ENCODE peak calls at places on chromosome 2, in five cellular contexts. One of them, this sample, is unnamed.

GRCh38 chr2:96239745-96240264 is 26.0 kb downstream of the TMEM127 start:
- DNase-seq in AG09309: no peak
- DNase-seq in brain microvascular endothelial cell: no peak
- DNase-seq in coronary artery: no peak
- DNase-seq in K562: no peak
- DNase-seq in this sample: no peak

GRCh38 chr2:101341901-101342624 is 33.6 kb upstream of the RNF149 start:
- DNase-seq in AG09309: no peak
- DNase-seq in brain microvascular endothelial cell: peak; percentile 79
- DNase-seq in coronary artery: no peak
- DNase-seq in K562: peak; percentile 70
- DNase-seq in this sample: peak; percentile 60

GRCh38 chr2:61471905-61472805 is 1.3 kb upstream of the USP34 start:
- DNase-seq in coronary artery: peak; percentile 14
- DNase-seq in brain microvascular endothelial cell: peak; percentile 18
- DNase-seq in AG09309: no peak
- DNase-seq in K562: peak; percentile 14
- DNase-seq in this sample: no peak

GRCh38 chr2:12819098-12819465 is 102.3 kb downstream of the TRIB2 start:
- DNase-seq in K562: no peak
- DNase-seq in brain microvascular endothelial cell: peak; percentile 99
- DNase-seq in coronary artery: peak; percentile 91
- DNase-seq in AG09309: peak; percentile 99
- DNase-seq in this sample: peak; percentile 97

GRCh38 chr2:158214431-158214830 is 112.8 kb downstream of the UPP2 start:
- DNase-seq in coronary artery: no peak
- DNase-seq in brain microvascular endothelial cell: peak; percentile 42
- DNase-seq in AG09309: no peak
- DNase-seq in K562: peak; percentile 39
- DNase-seq in this sample: no peak

GRCh38 chr2:42794271-42795046 is 2.1 kb upstream of the HAAO start:
- DNase-seq in coronary artery: no peak
- DNase-seq in brain microvascular endothelial cell: peak; percentile 14
- DNase-seq in AG09309: no peak
- DNase-seq in K562: peak; percentile 59
- DNase-seq in this sample: no peak

GRCh38 chr2:9752441-9753275 is 90.6 kb upstream of the TAF1B start:
- DNase-seq in brain microvascular endothelial cell: peak; percentile 41
- DNase-seq in coronary artery: no peak
- DNase-seq in AG09309: no peak
- DNase-seq in K562: peak; percentile 48
- DNase-seq in this sample: no peak

GRCh38 chr2:44582363-44583008 is 220.7 kb downstream of the CAMKMT start:
- DNase-seq in K562: no peak
- DNase-seq in brain microvascular endothelial cell: no peak
- DNase-seq in coronary artery: no peak
- DNase-seq in AG09309: peak; percentile 38
- DNase-seq in this sample: no peak

GRCh38 chr2:160379399-160379798 is 114.2 kb downstream of the RBMS1 start:
- DNase-seq in coronary artery: no peak
- DNase-seq in AG09309: peak; percentile 94
- DNase-seq in brain microvascular endothelial cell: peak; percentile 73
- DNase-seq in K562: no peak
- DNase-seq in this sample: peak; percentile 89
- H3K4me3 ChIP-seq in coronary artery: peak overlapping the region; percentile 31
- H3K4me3 ChIP-seq in AG09309: no peak overlapping the region
- H3K4me3 ChIP-seq in brain microvascular endothelial cell: no peak overlapping the region
- H3K4me3 ChIP-seq in K562: no peak overlapping the region
- H3K4me3 ChIP-seq in this sample: no peak overlapping the region

GRCh38 chr2:177767768-177768167 is 304.8 kb downstream of the PDE11A start:
- DNase-seq in coronary artery: no peak
- DNase-seq in AG09309: no peak
- DNase-seq in K562: no peak
- DNase-seq in brain microvascular endothelial cell: no peak
- DNase-seq in this sample: no peak
- TF ChIP-seq CTCF in coronary artery: no peak
- TF ChIP-seq CTCF in AG09309: no peak
- TF ChIP-seq CTCF in K562: peak; percentile 26
- TF ChIP-seq CTCF in brain microvascular endothelial cell: no peak
- TF ChIP-seq CTCF in this sample: no peak

GRCh38 chr2:88831792-88832248 is 140.3 kb downstream of the RPIA start:
- DNase-seq in brain microvascular endothelial cell: peak; percentile 32
- DNase-seq in K562: peak; percentile 62
- DNase-seq in coronary artery: no peak
- DNase-seq in AG09309: no peak
- DNase-seq in this sample: no peak
- H3K4me3 ChIP-seq in brain microvascular endothelial cell: no peak overlapping the region
- H3K4me3 ChIP-seq in K562: no peak overlapping the region
- H3K4me3 ChIP-seq in coronary artery: no peak overlapping the region
- H3K4me3 ChIP-seq in AG09309: no peak overlapping the region
- H3K4me3 ChIP-seq in this sample: no peak overlapping the region

GRCh38 chr2:20093263-20094141 is 42.1 kb upstream of the LAPTM4A start:
- DNase-seq in brain microvascular endothelial cell: peak; percentile 62
- DNase-seq in coronary artery: no peak
- DNase-seq in K562: peak; percentile 57
- DNase-seq in AG09309: peak; percentile 39
- DNase-seq in this sample: peak; percentile 73
- TF ChIP-seq CTCF in brain microvascular endothelial cell: peak; percentile 89
- TF ChIP-seq CTCF in coronary artery: peak; percentile 17
- TF ChIP-seq CTCF in K562: peak; percentile 73
- TF ChIP-seq CTCF in AG09309: peak; percentile 83
- TF ChIP-seq CTCF in this sample: peak; percentile 74

DNA sequence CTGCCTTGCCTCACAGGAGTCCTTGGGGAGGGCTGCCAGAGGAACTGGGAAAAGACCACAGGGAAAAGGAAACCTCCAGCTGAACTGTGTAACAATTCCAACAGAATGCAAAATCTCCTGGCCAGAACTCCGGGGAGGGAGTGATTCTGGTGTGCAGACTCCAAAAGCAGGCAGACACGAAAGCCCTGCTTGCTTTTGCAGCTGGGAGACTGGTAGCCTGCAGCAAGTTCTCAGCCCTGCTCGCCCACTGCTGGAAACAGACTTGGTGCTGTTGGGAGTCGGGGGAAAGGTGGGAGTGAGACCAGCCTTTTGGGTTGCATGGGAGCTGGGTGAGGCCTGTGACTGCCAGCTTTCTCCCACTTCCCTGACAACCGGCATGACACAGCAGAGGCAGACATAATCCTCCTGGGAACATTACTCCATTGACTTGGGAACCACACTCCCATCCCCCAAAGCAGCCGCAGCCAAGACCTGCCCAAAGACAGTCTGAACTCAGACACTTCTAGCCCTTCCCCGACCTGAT is 26.0 kb upstream of the NMI start:
- DNase-seq in AG09309: no peak
- DNase-seq in K562: no peak
- DNase-seq in coronary artery: no peak
- DNase-seq in brain microvascular endothelial cell: peak; percentile 38
- DNase-seq in this sample: no peak
- H3K4me3 ChIP-seq in AG09309: peak overlapping the region; percentile 3
- H3K4me3 ChIP-seq in K562: no peak overlapping the region
- H3K4me3 ChIP-seq in coronary artery: peak overlapping the region; percentile 61
- H3K4me3 ChIP-seq in brain microvascular endothelial cell: no peak overlapping the region
- H3K4me3 ChIP-seq in this sample: no peak overlapping the region

DNA sequence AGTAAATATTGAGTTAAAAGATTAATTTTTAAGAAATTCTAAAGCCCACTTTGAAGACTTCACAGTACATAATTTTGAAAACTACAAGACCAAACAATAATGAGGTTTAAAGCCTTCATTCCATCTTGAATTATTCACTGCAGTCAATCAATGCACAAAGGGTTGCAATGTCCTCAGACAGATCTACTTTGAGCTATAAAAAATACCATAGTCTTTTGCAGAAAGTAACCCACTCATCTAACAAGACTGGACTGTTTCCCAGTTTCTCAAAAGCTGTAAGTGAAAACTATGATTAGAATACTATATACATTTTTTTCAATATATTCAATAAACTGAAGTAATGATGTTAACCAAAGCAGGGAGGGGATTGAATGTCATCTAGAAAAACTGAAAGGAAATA is 10.2 kb upstream of the RBM43 start:
- DNase-seq in brain microvascular endothelial cell: no peak
- DNase-seq in K562: no peak
- DNase-seq in coronary artery: no peak
- DNase-seq in AG09309: no peak
- DNase-seq in this sample: no peak
- TF ChIP-seq CTCF in brain microvascular endothelial cell: no peak
- TF ChIP-seq CTCF in K562: no peak
- TF ChIP-seq CTCF in coronary artery: no peak
- TF ChIP-seq CTCF in AG09309: no peak
- TF ChIP-seq CTCF in this sample: no peak

GRCh38 chr2:134581877-134582546 is 136.8 kb downstream of the TMEM163 start:
- DNase-seq in AG09309: no peak
- DNase-seq in coronary artery: no peak
- DNase-seq in K562: no peak
- DNase-seq in brain microvascular endothelial cell: no peak
- DNase-seq in this sample: no peak

GRCh38 chr2:134586289-134586980 is 132.4 kb downstream of the TMEM163 start:
- DNase-seq in brain microvascular endothelial cell: no peak
- DNase-seq in K562: no peak
- DNase-seq in AG09309: no peak
- DNase-seq in coronary artery: no peak
- DNase-seq in this sample: no peak

GRCh38 chr2:134583462-134583861 is 135.3 kb downstream of the TMEM163 start:
- DNase-seq in AG09309: no peak
- DNase-seq in K562: no peak
- DNase-seq in brain microvascular endothelial cell: no peak
- DNase-seq in coronary artery: no peak
- DNase-seq in this sample: no peak

GRCh38 chr2:134583997-134584520 is 134.7 kb downstream of the TMEM163 start:
- DNase-seq in AG09309: no peak
- DNase-seq in K562: no peak
- DNase-seq in coronary artery: no peak
- DNase-seq in brain microvascular endothelial cell: no peak
- DNase-seq in this sample: no peak

DNA sequence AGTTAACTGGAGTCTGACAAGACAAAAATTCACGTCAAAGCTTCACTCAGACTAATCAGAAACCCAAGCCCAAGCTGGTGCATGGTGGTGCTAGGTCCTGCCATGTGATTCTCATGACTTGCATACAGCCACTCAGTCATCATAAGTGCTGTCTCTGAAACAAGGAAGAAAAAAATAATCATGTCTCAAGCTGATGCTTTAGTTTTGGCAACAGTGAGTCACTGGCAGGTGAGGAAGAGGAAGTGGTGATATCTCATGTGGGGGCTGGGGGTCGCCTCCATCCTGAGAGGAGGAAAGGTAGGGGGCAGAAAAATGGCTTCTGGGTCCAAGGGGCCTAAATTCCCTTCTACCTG is 136.3 kb downstream of the TMEM163 start:
- DNase-seq in AG09309: no peak
- DNase-seq in K562: no peak
- DNase-seq in brain microvascular endothelial cell: no peak
- DNase-seq in coronary artery: no peak
- DNase-seq in this sample: no peak
- H3K4me3 ChIP-seq in AG09309: no peak overlapping the region
- H3K4me3 ChIP-seq in K562: no peak overlapping the region
- H3K4me3 ChIP-seq in brain microvascular endothelial cell: no peak overlapping the region
- H3K4me3 ChIP-seq in coronary artery: no peak overlapping the region
- H3K4me3 ChIP-seq in this sample: no peak overlapping the region

GRCh38 chr2:37026050-37026449 is 58.1 kb downstream of the HEATR5B start:
- DNase-seq in K562: peak; percentile 38
- DNase-seq in brain microvascular endothelial cell: no peak
- DNase-seq in AG09309: no peak
- DNase-seq in coronary artery: no peak
- DNase-seq in this sample: no peak
- TF ChIP-seq CTCF in K562: peak; percentile 66
- TF ChIP-seq CTCF in brain microvascular endothelial cell: peak; percentile 51
- TF ChIP-seq CTCF in AG09309: peak; percentile 9
- TF ChIP-seq CTCF in coronary artery: no peak
- TF ChIP-seq CTCF in this sample: no peak

GRCh38 chr2:109144271-109144670 is 15.3 kb downstream of the SH3RF3 start:
- DNase-seq in K562: no peak
- DNase-seq in brain microvascular endothelial cell: no peak
- DNase-seq in coronary artery: no peak
- DNase-seq in AG09309: no peak
- DNase-seq in this sample: no peak

GRCh38 chr2:109142416-109143210 is 13.6 kb downstream of the SH3RF3 start:
- DNase-seq in brain microvascular endothelial cell: no peak
- DNase-seq in K562: no peak
- DNase-seq in coronary artery: no peak
- DNase-seq in AG09309: no peak
- DNase-seq in this sample: no peak

GRCh38 chr2:109144721-109145120 is 15.7 kb downstream of the SH3RF3 start:
- DNase-seq in brain microvascular endothelial cell: no peak
- DNase-seq in coronary artery: no peak
- DNase-seq in AG09309: no peak
- DNase-seq in K562: no peak
- DNase-seq in this sample: no peak

GRCh38 chr2:109141727-109142283 is 12.8 kb downstream of the SH3RF3 start:
- DNase-seq in K562: no peak
- DNase-seq in coronary artery: no peak
- DNase-seq in brain microvascular endothelial cell: no peak
- DNase-seq in AG09309: no peak
- DNase-seq in this sample: no peak

GRCh38 chr2:109143214-109144187 is 14.5 kb downstream of the SH3RF3 start:
- DNase-seq in coronary artery: no peak
- DNase-seq in AG09309: no peak
- DNase-seq in brain microvascular endothelial cell: no peak
- DNase-seq in K562: no peak
- DNase-seq in this sample: no peak
- H3K4me3 ChIP-seq in coronary artery: no peak overlapping the region
- H3K4me3 ChIP-seq in AG09309: no peak overlapping the region
- H3K4me3 ChIP-seq in brain microvascular endothelial cell: no peak overlapping the region
- H3K4me3 ChIP-seq in K562: no peak overlapping the region
- H3K4me3 ChIP-seq in this sample: no peak overlapping the region

GRCh38 chr2:37984589-37984988 is 59.5 kb downstream of the RMDN2 start:
- DNase-seq in brain microvascular endothelial cell: no peak
- DNase-seq in AG09309: no peak
- DNase-seq in coronary artery: no peak
- DNase-seq in K562: no peak
- DNase-seq in this sample: no peak
- TF ChIP-seq CTCF in brain microvascular endothelial cell: peak; percentile 2
- TF ChIP-seq CTCF in AG09309: peak; percentile 14
- TF ChIP-seq CTCF in coronary artery: no peak
- TF ChIP-seq CTCF in K562: no peak
- TF ChIP-seq CTCF in this sample: no peak